ENCODE peak calls at places on chromosomes 11 and 22, in eight cellular contexts. Q is MM.1S; J is tibial nerve; H is cardiac muscle cell; L is CD4-positive, alpha-beta memory T cell; U is lower lobe of right lung; A is endodermal cell; F is CD4-positive, CD25-positive, alpha-beta regulatory T cell. W is an unnamed sample.

GRCh38 chr22:30636226-30637077 is 871 bp downstream of the SLC35E4 start:
- DNase-seq in Q (no peak), J (no peak), H (no peak), L (no peak), U (peak; percentile 57), A (peak; percentile 70), F (peak; percentile 5), W (no peak)

GRCh38 chr22:45871721-45872120 is 105.2 kb downstream of the WNT7B start:
- DNase-seq in Q (no peak), J (no peak), H (no peak), L (no peak), U (no peak), A (no peak), F (no peak), W (no peak)

GRCh38 chr11:9274499-9275228 is 9.5 kb upstream of the DENND5A start:
- DNase-seq in Q (no peak), J (no peak), H (peak; percentile 35), L (no peak), U (no peak), A (peak; percentile 34), F (no peak), W (no peak)

GRCh38 chr22:37260939-37261338 is 16.9 kb upstream of the RAC2 start:
- DNase-seq in Q (peak; percentile 76), J (peak; percentile 47), H (peak; percentile 65), L (peak; percentile 70), U (peak; percentile 73), A (peak; percentile 88), F (peak; percentile 51), W (peak; percentile 44)

GRCh38 chr11:62842171-62842717 is 2.9 kb upstream of the WDR74 start:
- DNase-seq in Q (no peak), J (no peak), H (peak; percentile 43), L (no peak), U (peak; percentile 54), A (peak; percentile 95), F (peak; percentile 40), W (peak; percentile 24)

GRCh38 chr22:45207533-45207932 is 33.2 kb downstream of the KIAA0930 start:
- DNase-seq in Q (no peak), J (no peak), H (no peak), L (no peak), U (no peak), A (no peak), F (no peak), W (no peak)

GRCh38 chr11:31326470-31327148 is 42.9 kb downstream of the DCDC1 start:
- DNase-seq in Q (peak; percentile 47), J (no peak), H (no peak), L (no peak), U (no peak), A (no peak), F (no peak), W (no peak)

GRCh38 chr11:80900265-80900664 is 1459.4 kb upstream of the TENM4 start:
- DNase-seq in Q (peak; percentile 27), J (no peak), H (no peak), L (no peak), U (no peak), A (no peak), F (no peak), W (no peak)

GRCh38 chr11:1639666-1640065 is 10.1 kb downstream of the KRTAP5-5 start:
- DNase-seq in Q (no peak), J (no peak), H (no peak), L (no peak), U (no peak), A (no peak), F (no peak), W (no peak)

GRCh38 chr22:24460418-24461089 is 33.2 kb downstream of the ADORA2A start:
- DNase-seq in Q (peak; percentile 87), J (no peak), H (peak; percentile 47), L (no peak), U (no peak), A (peak; percentile 69), F (no peak), W (no peak)

GRCh38 chr11:11171285-11171684 is 181.8 kb downstream of the CSNK2A3 start:
- DNase-seq in Q (no peak), J (no peak), H (peak; percentile 10), L (no peak), U (no peak), A (no peak), F (no peak), W (no peak)

GRCh38 chr11:36306888-36307287 is 10.8 kb downstream of the PRR5L start:
- DNase-seq in Q (peak; percentile 49), J (peak; percentile 24), H (peak; percentile 74), L (no peak), U (no peak), A (peak; percentile 66), F (no peak), W (no peak)

GRCh38 chr11:23288001-23288783 is 427.9 kb upstream of the CCDC179 start:
- DNase-seq in Q (no peak), J (no peak), H (no peak), L (no peak), U (no peak), A (no peak), F (no peak), W (no peak)

GRCh38 chr22:40153186-40153585 is 24.5 kb upstream of the TNRC6B start:
- DNase-seq in Q (no peak), J (no peak), H (no peak), L (no peak), U (no peak), A (no peak), F (no peak), W (no peak)

GRCh38 chr22:45483918-45484499 is 18.7 kb upstream of the FBLN1 start:
- DNase-seq in Q (no peak), J (no peak), H (no peak), L (no peak), U (peak; percentile 6), A (no peak), F (no peak), W (no peak)

GRCh38 chr11:86068138-86068861 is 584 bp downstream of the PICALM start:
- DNase-seq in Q (peak; percentile 38), J (peak; percentile 39), H (peak; percentile 50), L (peak; percentile 70), U (peak; percentile 59), A (peak; percentile 74), F (peak; percentile 29), W (peak; percentile 39)

GRCh38 chr11:50182486-50182885 is 149.8 kb downstream of the OR4C45 start:
- DNase-seq in Q (no peak), J (no peak), H (no peak), L (no peak), U (no peak), A (no peak), F (no peak), W (no peak)
- H3K9me3 ChIP-seq in Q (no peaks in the 10 kb centered on the region), J (peaks cover 12% of the 10 kb centered on the region), H (no peaks in the 10 kb centered on the region), L (no peaks in the 10 kb centered on the region), U (no peaks in the 10 kb centered on the region), A (peaks cover 49% of the 10 kb centered on the region), F (no peaks in the 10 kb centered on the region), W (no peaks in the 10 kb centered on the region)

GRCh38 chr11:35288817-35289541 is 130.4 kb downstream of the SLC1A2 start:
- DNase-seq in Q (peak; percentile 35), J (no peak), H (peak; percentile 87), L (no peak), U (no peak), A (no peak), F (no peak), W (no peak)

GRCh38 chr11:35290876-35291275 is 128.5 kb downstream of the SLC1A2 start:
- DNase-seq in Q (no peak), J (no peak), H (no peak), L (no peak), U (no peak), A (no peak), F (no peak), W (no peak)

GRCh38 chr11:35288311-35288710 is 131.0 kb downstream of the SLC1A2 start:
- DNase-seq in Q (no peak), J (no peak), H (no peak), L (no peak), U (no peak), A (no peak), F (no peak), W (no peak)

GRCh38 chr11:35287491-35287890 is 131.9 kb downstream of the SLC1A2 start:
- DNase-seq in Q (no peak), J (no peak), H (no peak), L (no peak), U (no peak), A (no peak), F (no peak), W (no peak)

GRCh38 chr11:35289821-35290220 is 129.5 kb downstream of the SLC1A2 start:
- DNase-seq in Q (no peak), J (no peak), H (peak; percentile 68), L (no peak), U (no peak), A (no peak), F (no peak), W (no peak)
- H3K4me3 ChIP-seq in Q (no peak overlapping the region), J (no peak overlapping the region), H (no peak overlapping the region), L (no peak overlapping the region), U (no peak overlapping the region), A (no peak overlapping the region), F (no peak overlapping the region), W (no peak overlapping the region)

GRCh38 chr11:120284272-120284671 is 40.8 kb upstream of the TLCD5 start:
- DNase-seq in Q (no peak), J (no peak), H (no peak), L (no peak), U (peak; percentile 64), A (no peak), F (no peak), W (no peak)

GRCh38 chr11:120281161-120281795 is 41.3 kb downstream of the POU2F3 start:
- DNase-seq in Q (no peak), J (no peak), H (peak; percentile 26), L (no peak), U (no peak), A (no peak), F (no peak), W (no peak)

GRCh38 chr11:120279490-120279889 is 39.5 kb downstream of the POU2F3 start:
- DNase-seq in Q (no peak), J (no peak), H (no peak), L (no peak), U (no peak), A (no peak), F (no peak), W (no peak)

GRCh38 chr11:120283124-120283523 is 42.0 kb upstream of the TLCD5 start:
- DNase-seq in Q (no peak), J (no peak), H (no peak), L (no peak), U (no peak), A (no peak), F (no peak), W (no peak)

DNA sequence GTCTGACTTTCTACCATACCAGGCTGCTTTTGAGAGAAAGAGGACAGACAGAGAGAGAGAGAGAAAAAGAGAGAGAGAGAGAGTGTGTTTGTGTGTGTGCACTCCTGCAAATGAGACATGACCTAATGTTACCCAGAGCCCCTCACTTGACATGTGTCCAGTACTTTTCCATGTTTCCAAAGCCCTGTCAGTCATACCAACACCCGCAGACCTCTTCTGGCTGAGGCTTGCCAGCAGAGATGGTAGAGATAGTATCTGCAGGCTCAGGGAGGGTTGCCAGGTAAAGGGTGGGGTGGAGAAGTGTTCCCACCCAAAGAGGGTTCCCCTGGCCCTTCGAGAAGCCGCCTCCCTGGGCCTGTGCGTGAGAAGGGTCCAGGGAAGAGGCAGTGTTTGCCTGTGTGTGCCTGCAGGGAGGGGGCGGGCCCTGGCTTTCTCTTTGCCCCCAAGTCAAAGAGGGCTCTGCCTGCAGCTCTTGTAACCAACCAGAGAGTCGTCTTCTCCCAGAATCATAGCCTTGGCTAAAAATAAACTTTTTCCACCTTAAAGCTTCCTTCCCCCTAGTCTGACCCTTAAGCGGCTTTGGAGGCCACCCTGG is 40.7 kb downstream of the POU2F3 start:
- DNase-seq in Q (no peak), J (no peak), H (no peak), L (no peak), U (no peak), A (no peak), F (no peak), W (no peak)
- H3K27ac ChIP-seq in Q (no peak overlapping the region), J (no peak overlapping the region), H (peak overlapping the region; percentile 74), L (no peak overlapping the region), U (no peak overlapping the region), A (no peak overlapping the region), F (no peak overlapping the region), W (no peak overlapping the region)

GRCh38 chr22:49404020-49404419 is 423.7 kb downstream of the BRD1 start:
- DNase-seq in Q (no peak), J (no peak), H (no peak), L (no peak), U (peak; percentile 34), A (peak; percentile 38), F (no peak), W (no peak)
- H3K9me3 ChIP-seq in Q (no peaks in the 10 kb centered on the region), J (peaks cover 15% of the 10 kb centered on the region), H (no peaks in the 10 kb centered on the region), L (no peaks in the 10 kb centered on the region), U (no peaks in the 10 kb centered on the region), A (no peaks in the 10 kb centered on the region), F (no peaks in the 10 kb centered on the region), W (no peaks in the 10 kb centered on the region)